ENCODE peak calls at places on chromosome 3, in nine cellular contexts. G, F, Y, J, H, C, W, R and O are unnamed samples.

GRCh38 chr3:183210862-183211341 is 42.2 kb upstream of the B3GNT5 start:
- DNase-seq in G (no peak), F (no peak), Y (peak), J (no peak), H (peak), C (no peak), W (no peak), R (no peak), O (no peak)

GRCh38 chr3:100089802-100090668 is 24.3 kb downstream of the FILIP1L start:
- DNase-seq in G (peak), F (peak), Y (no peak), J (no peak), H (no peak), C (peak), W (peak), R (no peak), O (peak)

GRCh38 chr3:45477838-45478237 is 89.5 kb downstream of the LARS2 start:
- DNase-seq in G (no peak), F (no peak), Y (no peak), J (no peak), H (no peak), C (no peak), W (no peak), R (no peak), O (no peak)

GRCh38 chr3:187403768-187404270 is 35.6 kb downstream of the RTP4 start:
- DNase-seq in G (peak), F (peak), Y (no peak), J (no peak), H (no peak), C (peak), W (peak), R (no peak), O (no peak)

GRCh38 chr3:138439646-138440045 is 5.2 kb downstream of the ESYT3 start:
- DNase-seq in G (no peak), F (no peak), Y (no peak), J (no peak), H (no peak), C (peak), W (no peak), R (no peak), O (no peak)

GRCh38 chr3:194135806-194136518 is at the start of gene HES1:
- DNase-seq in G (peak), F (peak), Y (no peak), J (peak), H (peak), C (peak), W (peak), R (peak), O (peak)

GRCh38 chr3:65545429-65545828 is 493.3 kb downstream of the MAGI1 start:
- DNase-seq in G (no peak), F (no peak), Y (no peak), J (no peak), H (no peak), C (no peak), W (no peak), R (no peak), O (no peak)

GRCh38 chr3:142993958-142994442 is 7.4 kb upstream of the U2SURP start:
- DNase-seq in G (peak), F (no peak), Y (peak), J (peak), H (peak), C (no peak), W (peak), R (peak), O (peak)

GRCh38 chr3:12891985-12892839 is 50.8 kb upstream of the RPL32 start:
- DNase-seq in G (peak), F (peak), Y (no peak), J (peak), H (peak), C (peak), W (peak), R (no peak), O (peak)

GRCh38 chr3:126015075-126015474 is 46.1 kb downstream of the ROPN1B start:
- DNase-seq in G (no peak), F (no peak), Y (no peak), J (no peak), H (no peak), C (no peak), W (no peak), R (no peak), O (no peak)

GRCh38 chr3:193140381-193140780 is 100.6 kb upstream of the PLAAT1 start:
- DNase-seq in G (no peak), F (no peak), Y (no peak), J (no peak), H (no peak), C (no peak), W (no peak), R (no peak), O (no peak)

GRCh38 chr3:54918516-54918915 is 9.3 kb downstream of the LRTM1 start:
- DNase-seq in G (no peak), F (no peak), Y (no peak), J (no peak), H (no peak), C (no peak), W (no peak), R (no peak), O (no peak)

GRCh38 chr3:127545711-127546457 is 44.6 kb downstream of the TPRA1 start:
- DNase-seq in G (no peak), F (no peak), Y (no peak), J (no peak), H (peak), C (no peak), W (no peak), R (no peak), O (no peak)

GRCh38 chr3:58755153-58755552 is 88.6 kb upstream of the FAM3D start:
- DNase-seq in G (no peak), F (no peak), Y (no peak), J (no peak), H (no peak), C (no peak), W (no peak), R (no peak), O (no peak)

GRCh38 chr3:31946484-31947081 is 34.5 kb downstream of the OSBPL10 start:
- DNase-seq in G (no peak), F (no peak), Y (no peak), J (no peak), H (no peak), C (no peak), W (no peak), R (no peak), O (no peak)

GRCh38 chr3:122824465-122825379 is 29.9 kb downstream of the SLC49A4 start:
- DNase-seq in G (no peak), F (no peak), Y (no peak), J (no peak), H (no peak), C (no peak), W (no peak), R (no peak), O (no peak)

GRCh38 chr3:69985266-69985665 is 14.3 kb upstream of the SAMMSON start:
- DNase-seq in G (no peak), F (no peak), Y (no peak), J (no peak), H (no peak), C (no peak), W (no peak), R (no peak), O (no peak)

GRCh38 chr3:125150525-125151436 is 61.8 kb downstream of the SLC12A8 start:
- DNase-seq in G (peak), F (no peak), Y (no peak), J (peak), H (peak), C (no peak), W (peak), R (no peak), O (peak)

GRCh38 chr3:170359178-170359704 is 1.7 kb downstream of the SKIL start:
- DNase-seq in G (no peak), F (no peak), Y (no peak), J (no peak), H (no peak), C (no peak), W (no peak), R (no peak), O (no peak)

GRCh38 chr3:57923101-57923500 is 85.1 kb upstream of the FLNB start:
- DNase-seq in G (no peak), F (no peak), Y (no peak), J (no peak), H (no peak), C (no peak), W (no peak), R (no peak), O (no peak)

GRCh38 chr3:179182892-179183291 is 34.7 kb downstream of the PIK3CA start:
- DNase-seq in G (no peak), F (no peak), Y (no peak), J (no peak), H (no peak), C (no peak), W (no peak), R (no peak), O (no peak)

GRCh38 chr3:194296448-194296831 is 54.7 kb downstream of the CPN2 start:
- DNase-seq in G (peak), F (no peak), Y (no peak), J (no peak), H (no peak), C (peak), W (peak), R (no peak), O (no peak)

GRCh38 chr3:52039846-52040245 is 16.5 kb downstream of the DUSP7 start:
- DNase-seq in G (peak), F (no peak), Y (no peak), J (peak), H (peak), C (no peak), W (no peak), R (peak), O (no peak)

GRCh38 chr3:47475029-47475569 is 642 bp downstream of the SCAP start:
- DNase-seq in G (peak), F (no peak), Y (no peak), J (peak), H (no peak), C (no peak), W (peak), R (no peak), O (peak)